ENCODE peak calls at places on chromosomes 12 and 14, in five cellular contexts. E is A549; H is testis; J is uterus; I is CD8-positive, alpha-beta T cell. S is an unnamed sample.
A peak's percentile ranks its signal among the peaks of the same experiment; 100 is the strongest.

GRCh38 chr12:47277972-47278448 is 198.3 kb upstream of the AMIGO2 start:
- DNase-seq in H (no peak), E (peak; percentile 96), I (no peak), J (no peak), S (no peak)

GRCh38 chr14:102778616-102779351 is 1.5 kb downstream of the TRAF3 start:
- DNase-seq in E (no peak), H (no peak), I (no peak), J (no peak), S (no peak)

GRCh38 chr14:95507701-95508103 is 8.7 kb downstream of the SYNE3 start:
- DNase-seq in H (no peak), I (no peak), E (no peak), J (no peak), S (peak; percentile 6)

GRCh38 chr12:3416159-3416558 is 74.8 kb upstream of the PRMT8 start:
- DNase-seq in I (no peak), H (no peak), E (no peak), J (no peak), S (no peak)

GRCh38 chr12:1630827-1631591 is 2.0 kb downstream of the WNT5B start:
- DNase-seq in H (peak; percentile 36), J (no peak), I (no peak), E (no peak), S (peak; percentile 61)

GRCh38 chr14:59265808-59266207 is 77.3 kb downstream of the DAAM1 start:
- DNase-seq in E (no peak), J (no peak), I (no peak), H (no peak), S (no peak)

GRCh38 chr14:68563256-68564131 is 229.4 kb downstream of the ZFP36L1 start:
- DNase-seq in H (peak; percentile 65), I (no peak), E (no peak), J (peak; percentile 76), S (no peak)

GRCh38 chr12:42124764-42125371 is 19.8 kb downstream of the GXYLT1 start:
- DNase-seq in J (no peak), H (no peak), I (no peak), E (no peak), S (no peak)

GRCh38 chr12:115598827-115599226 is 678.7 kb downstream of the MED13L start:
- DNase-seq in I (no peak), E (no peak), H (peak; percentile 54), J (no peak), S (no peak)

GRCh38 chr14:103737432-103738045 is 21.9 kb downstream of the ZFYVE21 start:
- DNase-seq in E (no peak), H (no peak), J (no peak), I (no peak), S (no peak)

GRCh38 chr12:32399373-32400113 is at the start of gene FGD4:
- DNase-seq in E (peak; percentile 88), I (no peak), J (peak; percentile 74), H (peak; percentile 91), S (peak; percentile 96)

GRCh38 chr14:89351364-89351957 is 65.6 kb downstream of the FOXN3 start:
- DNase-seq in H (no peak), E (no peak), I (no peak), J (peak; percentile 34), S (peak; percentile 67)

GRCh38 chr14:104091927-104092771 is 6.6 kb downstream of the ASPG start:
- DNase-seq in J (no peak), I (no peak), E (no peak), H (no peak), S (no peak)

GRCh38 chr14:20302042-20302761 is 3.5 kb downstream of the TTC5 start:
- DNase-seq in J (no peak), E (no peak), H (no peak), I (no peak), S (no peak)

GRCh38 chr12:57611116-57611809 is at the start of gene ARHGEF25:
- DNase-seq in H (peak; percentile 69), I (no peak), J (peak; percentile 88), E (peak; percentile 84), S (no peak)

GRCh38 chr14:85415015-85415712 is 114.8 kb upstream of the FLRT2 start:
- DNase-seq in J (peak; percentile 47), I (no peak), E (peak; percentile 85), H (peak; percentile 89), S (peak; percentile 44)

GRCh38 chr12:104673294-104674062 is 216.7 kb downstream of the CHST11 start:
- DNase-seq in J (no peak), E (no peak), I (no peak), H (peak; percentile 84), S (no peak)

GRCh38 chr12:113271853-113272561 is 50.7 kb downstream of the TPCN1 start:
- DNase-seq in J (peak; percentile 83), H (peak; percentile 74), E (no peak), I (no peak), S (peak; percentile 35)

GRCh38 chr14:89509891-89510290 is 92.9 kb upstream of the FOXN3 start:
- DNase-seq in I (no peak), E (no peak), H (no peak), J (no peak), S (no peak)

GRCh38 chr12:32419520-32419960 is 20.2 kb downstream of the FGD4 start:
- DNase-seq in H (peak; percentile 68), J (no peak), E (no peak), I (no peak), S (no peak)

GRCh38 chr12:22105542-22105941 is 59.5 kb downstream of the CMAS start:
- DNase-seq in E (no peak), I (no peak), J (no peak), H (no peak), S (no peak)

GRCh38 chr12:108446766-108447165 is 68.3 kb upstream of the FICD start:
- DNase-seq in I (no peak), J (peak; percentile 60), H (no peak), E (no peak), S (no peak)

GRCh38 chr12:29216797-29217583 is 67.9 kb downstream of the FAR2 start:
- DNase-seq in H (no peak), E (no peak), J (no peak), I (no peak), S (no peak)

GRCh38 chr14:106679776-106680175 is 1153.4 kb downstream of the TMEM121 start:
- DNase-seq in I (no peak), J (no peak), H (no peak), E (no peak), S (no peak)

GRCh38 chr14:75752907-75753594 is 92.0 kb downstream of the TTLL5 start:
- DNase-seq in H (no peak), E (no peak), I (no peak), J (no peak), S (no peak)

GRCh38 chr14:74571901-74572828 is 39.9 kb downstream of the LTBP2 start:
- DNase-seq in J (peak; percentile 55), H (peak; percentile 47), I (no peak), E (peak; percentile 74), S (no peak)

GRCh38 chr14:67602995-67603545 is 3.0 kb upstream of the PIGH start:
- DNase-seq in J (no peak), E (no peak), H (no peak), I (no peak), S (no peak)

GRCh38 chr12:11834925-11835324 is 185.5 kb downstream of the ETV6 start:
- DNase-seq in H (no peak), I (no peak), E (no peak), J (no peak), S (no peak)

GRCh38 chr12:8784464-8784863 is 38.0 kb upstream of the A2ML1 start:
- DNase-seq in J (no peak), E (no peak), I (no peak), H (no peak), S (no peak)

GRCh38 chr12:8779281-8779680 is 43.1 kb upstream of the A2ML1 start:
- DNase-seq in J (no peak), H (no peak), E (no peak), I (no peak), S (no peak)

GRCh38 chr12:8781326-8781725 is 41.1 kb upstream of the A2ML1 start:
- DNase-seq in J (no peak), I (no peak), H (peak; percentile 66), E (no peak), S (no peak)

GRCh38 chr12:8780389-8780788 is 42.0 kb upstream of the A2ML1 start:
- DNase-seq in I (no peak), E (peak; percentile 21), H (no peak), J (no peak), S (peak; percentile 57)

DNA sequence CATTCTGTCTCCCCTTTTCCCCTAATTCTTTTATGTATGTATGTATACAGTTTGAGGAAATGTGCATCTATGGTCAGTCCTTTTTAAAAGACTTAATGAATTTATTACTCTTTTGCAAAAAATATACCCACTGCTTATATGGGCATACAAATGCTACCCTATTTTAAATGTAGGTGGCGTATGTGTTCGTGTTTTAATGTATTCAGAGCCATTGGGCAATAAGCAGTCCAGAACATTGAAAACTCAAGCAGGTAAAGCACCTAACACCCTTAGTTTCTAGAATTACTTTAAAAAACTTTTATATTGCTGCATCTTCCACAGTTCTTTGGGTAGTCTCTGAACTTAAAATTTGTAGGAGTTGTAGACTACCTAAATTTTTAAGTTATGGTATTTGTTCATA is 42.6 kb upstream of the A2ML1 start:
- DNase-seq in I (no peak), E (no peak), H (no peak), J (no peak), S (no peak)
- TF ChIP-seq CTCF in I (no peak), E (no peak), H (no peak), J (no peak), S (no peak)

GRCh38 chr14:64727551-64728071 is 23.4 kb downstream of the PLEKHG3 start:
- DNase-seq in I (no peak), J (no peak), E (no peak), H (no peak), S (no peak)
- H3K4me1 ChIP-seq in I (peaks cover 24% of the 10 kb centered on the region), J (peaks cover 19% of the 10 kb centered on the region), E (peaks cover 52% of the 10 kb centered on the region), H (peaks cover 23% of the 10 kb centered on the region), S (peaks cover 45% of the 10 kb centered on the region)

DNA sequence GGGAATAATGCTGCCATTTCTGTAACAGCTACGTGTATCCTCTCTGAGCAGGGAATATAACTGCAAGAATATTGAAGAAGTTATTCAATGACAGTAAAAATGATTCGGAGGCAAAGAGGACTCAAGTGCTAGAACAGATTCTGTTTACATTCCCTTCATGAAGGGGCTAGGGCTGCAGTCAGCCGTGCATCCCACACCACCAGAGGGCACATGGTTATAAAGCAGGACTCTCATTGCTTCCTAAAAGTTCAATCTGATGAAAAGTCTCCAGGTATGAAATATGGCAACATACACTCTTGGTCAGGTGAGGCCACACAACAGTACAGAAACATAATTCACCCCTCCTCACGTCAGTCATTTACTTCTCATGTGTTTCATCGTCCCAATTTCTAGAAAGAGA is 34.0 kb downstream of the TCHP start:
- DNase-seq in I (no peak), E (peak; percentile 28), J (no peak), H (no peak), S (peak; percentile 30)
- TF ChIP-seq CTCF in I (no peak), E (peak; percentile 43), J (no peak), H (peak; percentile 6), S (peak; percentile 62)

DNA sequence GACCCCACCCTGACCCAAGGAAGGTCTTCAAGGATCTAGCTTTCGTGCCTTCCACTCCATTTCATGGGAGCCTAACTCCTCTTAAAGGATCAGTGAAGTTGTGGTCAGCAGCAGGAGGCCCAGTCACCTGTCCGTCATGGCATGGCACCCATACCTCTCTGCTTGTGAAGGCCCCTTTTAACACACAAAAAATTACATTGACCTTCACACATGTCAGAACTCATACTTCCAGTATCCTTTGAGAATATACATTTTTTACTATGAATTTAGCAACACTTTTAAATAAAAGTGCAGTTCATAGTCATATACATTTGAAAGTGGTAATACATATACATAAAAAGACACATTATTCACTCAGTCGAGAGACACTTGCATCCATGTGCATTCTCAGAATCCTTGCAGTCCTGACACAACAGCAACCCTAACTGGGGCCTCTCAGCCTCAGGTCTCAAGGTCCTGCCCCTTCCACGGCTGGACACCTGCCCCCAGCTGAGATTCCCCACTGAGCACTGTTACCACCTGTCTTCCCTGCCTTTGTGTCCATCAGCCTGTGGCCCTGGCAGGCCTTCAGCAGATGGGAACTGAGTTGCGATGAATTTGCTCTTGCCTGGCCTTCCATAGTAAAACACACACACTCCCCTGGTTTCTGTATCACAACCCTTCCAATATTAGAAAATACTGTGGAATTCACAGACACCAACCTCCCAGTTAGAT is 3.7 kb upstream of the KRT3 start:
- DNase-seq in E (no peak), I (no peak), H (no peak), J (no peak), S (no peak)
- H3K4me1 ChIP-seq in E (peaks cover 70% of the 10 kb centered on the region), I (no peaks in the 10 kb centered on the region), H (no peaks in the 10 kb centered on the region), J (no peaks in the 10 kb centered on the region), S (peaks cover 21% of the 10 kb centered on the region)